ENCODE peak calls at places on chromosomes 6 and 20, in seven cellular contexts. V, H, J, G, D, F and P are unnamed samples.
A peak's percentile ranks its signal among the peaks of the same experiment; 100 is the strongest.

GRCh38 chr6:5667737-5668136 is 339.0 kb downstream of the NRN1 start:
- DNase-seq in V (no peak), H (no peak), J (no peak), G (no peak), D (no peak), F (no peak), P (no peak)

GRCh38 chr6:2498224-2498623 is 252.5 kb downstream of the MYLK4 start:
- DNase-seq in V (no peak), H (no peak), J (no peak), G (peak; percentile 38), D (no peak), F (peak; percentile 26), P (no peak)

GRCh38 chr6:95431637-95432228 is 145.6 kb upstream of the MANEA start:
- DNase-seq in V (peak; percentile 52), H (peak; percentile 62), J (no peak), G (peak; percentile 25), D (no peak), F (peak; percentile 35), P (no peak)

GRCh38 chr6:156515242-156515641 is 261.9 kb upstream of the ARID1B start:
- DNase-seq in V (no peak), H (no peak), J (no peak), G (no peak), D (no peak), F (no peak), P (no peak)

GRCh38 chr20:13220194-13220856 is 749 bp upstream of the ISM1 start:
- DNase-seq in V (no peak), H (peak; percentile 21), J (no peak), G (peak; percentile 91), D (peak; percentile 45), F (no peak), P (peak; percentile 67)

GRCh38 chr6:156881687-156882629 is 104.8 kb downstream of the ARID1B start:
- DNase-seq in V (no peak), H (no peak), J (no peak), G (no peak), D (no peak), F (no peak), P (no peak)

GRCh38 chr6:50849781-50850180 is 31.1 kb downstream of the TFAP2B start:
- DNase-seq in V (no peak), H (no peak), J (no peak), G (peak; percentile 63), D (no peak), F (no peak), P (no peak)

GRCh38 chr20:54043044-54043967 is 27.1 kb downstream of the BCAS1 start:
- DNase-seq in V (peak; percentile 64), H (no peak), J (no peak), G (no peak), D (no peak), F (no peak), P (no peak)

GRCh38 chr6:31190488-31190887 is 20.0 kb upstream of the POU5F1 start:
- DNase-seq in V (peak; percentile 86), H (no peak), J (no peak), G (no peak), D (no peak), F (no peak), P (no peak)

GRCh38 chr6:46368137-46368536 is 123.1 kb downstream of the RCAN2 start:
- DNase-seq in V (no peak), H (no peak), J (no peak), G (peak; percentile 52), D (no peak), F (peak; percentile 78), P (no peak)

GRCh38 chr20:24163501-24163900 is 174.9 kb upstream of the GGTLC1 start:
- DNase-seq in V (no peak), H (no peak), J (no peak), G (no peak), D (no peak), F (no peak), P (no peak)

GRCh38 chr20:49608752-49609670 is 41.1 kb upstream of the PTGIS start:
- DNase-seq in V (peak; percentile 81), H (peak; percentile 59), J (peak; percentile 50), G (peak; percentile 64), D (peak; percentile 55), F (peak; percentile 60), P (peak; percentile 81)

GRCh38 chr20:56974499-56975250 is 291.8 kb downstream of the BMP7 start:
- DNase-seq in V (peak; percentile 35), H (peak; percentile 59), J (no peak), G (no peak), D (no peak), F (no peak), P (no peak)

GRCh38 chr6:116406678-116407345 is 36.1 kb downstream of the DSE start:
- DNase-seq in V (no peak), H (peak; percentile 44), J (no peak), G (no peak), D (no peak), F (no peak), P (no peak)